ENCODE peak calls at places on chromosomes 1 and 21, in ten cellular contexts. F, Y, L, Q, W, S, B, V, C and R are unnamed samples.

GRCh38 chr21:14056771-14057191 is 154.0 kb downstream of the LIPI start:
- DNase-seq in L (no peak), F (no peak), C (no peak), V (no peak), B (no peak), Y (no peak), Q (no peak), S (no peak), W (no peak), R (no peak)

GRCh38 chr1:197481101-197481500 is 213.0 kb downstream of the CRB1 start:
- DNase-seq in Q (no peak), S (no peak), Y (peak), B (peak), L (no peak), C (no peak), W (no peak), F (no peak), V (peak), R (peak)

GRCh38 chr1:165367375-165367993 is 11.0 kb upstream of the LMX1A start:
- DNase-seq in Q (peak), B (peak), S (peak), C (peak), V (peak), L (peak), Y (peak), F (no peak), W (peak), R (peak)

GRCh38 chr1:48061162-48062136 is 64.3 kb upstream of the TRABD2B start:
- DNase-seq in Q (peak), Y (no peak), F (no peak), S (peak), C (peak), B (peak), V (no peak), L (peak), W (peak), R (no peak)

GRCh38 chr1:202302166-202302565 is 39.6 kb downstream of the UBE2T start:
- DNase-seq in Q (no peak), Y (no peak), V (no peak), S (no peak), L (no peak), F (no peak), W (no peak), B (no peak), C (no peak), R (no peak)

GRCh38 chr21:43921602-43921978 is 56.6 kb downstream of the AGPAT3 start:
- DNase-seq in B (no peak), V (peak), Y (peak), Q (peak), W (no peak), L (no peak), F (no peak), C (no peak), S (no peak), R (no peak)

GRCh38 chr1:165883056-165883455 is 55.6 kb downstream of the UCK2 start:
- DNase-seq in F (no peak), B (peak), V (no peak), C (no peak), Y (no peak), Q (no peak), W (no peak), S (no peak), L (no peak), R (no peak)

GRCh38 chr21:25733859-25734653 is 648 bp downstream of the ATP5PF start:
- DNase-seq in S (peak), V (no peak), B (peak), W (no peak), C (peak), Q (no peak), F (peak), L (peak), Y (no peak), R (no peak)

GRCh38 chr21:45129231-45129923 is 55.0 kb downstream of the ADARB1 start:
- DNase-seq in W (no peak), Y (no peak), L (peak), C (no peak), Q (no peak), F (no peak), S (no peak), B (peak), V (no peak), R (no peak)

GRCh38 chr1:12232221-12232620 is 2.4 kb downstream of the VPS13D start:
- DNase-seq in Q (no peak), Y (no peak), B (no peak), V (no peak), W (no peak), L (no peak), F (no peak), C (no peak), S (no peak), R (no peak)

GRCh38 chr1:153443486-153443885 is 17.0 kb downstream of the S100A7 start:
- DNase-seq in F (no peak), W (no peak), Q (no peak), Y (no peak), S (no peak), B (no peak), L (no peak), C (no peak), V (no peak), R (no peak)

GRCh38 chr1:87134625-87135024 is 194.1 kb upstream of the LMO4 start:
- DNase-seq in Q (no peak), Y (no peak), V (no peak), B (no peak), S (no peak), L (no peak), W (peak), C (no peak), F (no peak), R (no peak)

GRCh38 chr21:29189358-29189757 is 58.9 kb downstream of the MAP3K7CL start:
- DNase-seq in S (no peak), Q (no peak), B (peak), Y (no peak), V (no peak), F (no peak), L (no peak), C (no peak), W (no peak), R (no peak)

GRCh38 chr21:29423051-29423450 is 124.3 kb downstream of the BACH1 start:
- DNase-seq in C (peak), Q (no peak), L (no peak), V (no peak), B (no peak), F (no peak), W (no peak), Y (no peak), S (no peak), R (no peak)

GRCh38 chr1:149995927-149996326 is 14.6 kb downstream of the OTUD7B start:
- DNase-seq in B (peak), Y (no peak), L (no peak), W (no peak), C (no peak), S (no peak), V (no peak), F (no peak), Q (no peak), R (no peak)

GRCh38 chr1:210336362-210336761 is 7.7 kb downstream of the HHAT start:
- DNase-seq in Q (no peak), V (no peak), Y (no peak), C (no peak), B (no peak), L (no peak), F (no peak), W (no peak), S (no peak), R (no peak)

GRCh38 chr1:39016604-39017171 is 9.5 kb upstream of the NDUFS5 start:
- DNase-seq in Q (no peak), L (no peak), Y (no peak), C (no peak), B (no peak), W (no peak), S (no peak), F (no peak), V (no peak), R (no peak)

GRCh38 chr1:196071452-196071851 is 536.8 kb downstream of the KCNT2 start:
- DNase-seq in S (no peak), W (no peak), Y (no peak), C (no peak), V (no peak), B (no peak), L (no peak), F (no peak), Q (no peak), R (no peak)

GRCh38 chr1:165254376-165254775 is 102.1 kb downstream of the LMX1A start:
- DNase-seq in W (no peak), C (no peak), Q (no peak), S (no peak), F (no peak), B (no peak), V (no peak), Y (no peak), L (no peak), R (no peak)

GRCh38 chr1:43232482-43232881 is 37.3 kb upstream of the TMEM125 start:
- DNase-seq in B (peak), V (no peak), S (peak), C (no peak), Q (no peak), F (no peak), W (no peak), L (no peak), Y (no peak), R (no peak)

GRCh38 chr1:64526312-64526711 is 56.4 kb downstream of the CACHD1 start:
- DNase-seq in V (no peak), C (no peak), B (no peak), Y (no peak), W (no peak), L (no peak), S (no peak), Q (no peak), F (no peak), R (no peak)

GRCh38 chr1:92957020-92957734 is 4.1 kb downstream of the DIPK1A start:
- DNase-seq in S (no peak), Q (no peak), B (no peak), F (no peak), W (peak), V (no peak), C (peak), L (no peak), Y (no peak), R (no peak)

GRCh38 chr1:184664042-184664659 is 90.5 kb downstream of the EDEM3 start:
- DNase-seq in V (peak), F (no peak), C (peak), Y (peak), L (peak), Q (no peak), W (peak), B (peak), S (peak), R (peak)

GRCh38 chr1:205026181-205026580 is 16.8 kb upstream of the CNTN2 start:
- DNase-seq in S (no peak), C (no peak), Y (no peak), Q (no peak), L (no peak), B (no peak), F (no peak), V (no peak), W (no peak), R (no peak)

GRCh38 chr1:116424438-116424837 is 51.4 kb downstream of the ATP1A1 start:
- DNase-seq in V (no peak), F (no peak), W (no peak), B (no peak), Y (no peak), L (no peak), Q (no peak), S (no peak), C (no peak), R (no peak)

GRCh38 chr1:13813398-13814012 is 113.5 kb downstream of the PRDM2 start:
- DNase-seq in B (peak), W (no peak), C (no peak), S (peak), Q (no peak), F (no peak), L (peak), Y (peak), V (peak), R (peak)